ENCODE peak calls at places on chromosomes 4 and X, in seven cellular contexts. O is Calu3, J is COR-L47, P is mesothelial cell of epicardium, C is Kasumi-1, R is NCI-H774, G is OCI-M1. X is an unnamed sample.

GRCh38 chr4:101155368-101155767 is 192.0 kb downstream of the PPP3CA start:
- DNase-seq in J (no peak), O (no peak), G (no peak), R (no peak), C (no peak), P (no peak), X (peak)

GRCh38 chr4:37693450-37694190 is 7.4 kb upstream of the RELL1 start:
- DNase-seq in G (no peak), J (no peak), O (no peak), R (no peak), C (no peak), P (no peak), X (peak)

GRCh38 chr4:152259866-152260265 is 276.0 kb downstream of the FBXW7 start:
- DNase-seq in P (no peak), O (no peak), J (no peak), G (no peak), C (no peak), R (no peak), X (no peak)

GRCh38 chr4:138405439-138405838 is 163.3 kb upstream of the SLC7A11 start:
- DNase-seq in O (no peak), C (peak), P (no peak), J (no peak), R (no peak), G (peak), X (no peak)

GRCh38 chr4:170198742-170199141 is 109.0 kb upstream of the AADAT start:
- DNase-seq in O (no peak), P (no peak), R (no peak), J (peak), C (peak), G (peak), X (no peak)

GRCh38 chrX:129996120-129996519 is 13.7 kb downstream of the BCORL1 start:
- DNase-seq in R (no peak), J (no peak), G (peak), O (no peak), C (no peak), P (no peak), X (peak)

GRCh38 chr4:166435449-166435848 is 562.4 kb downstream of the TLL1 start:
- DNase-seq in P (no peak), G (no peak), C (no peak), R (no peak), O (no peak), J (no peak), X (peak)

GRCh38 chr4:141058739-141059507 is 74.3 kb downstream of the RNF150 start:
- DNase-seq in J (no peak), R (no peak), G (no peak), C (no peak), P (no peak), O (no peak), X (no peak)

GRCh38 chrX:15946783-15947550 is 92.4 kb upstream of the AP1S2 start:
- DNase-seq in O (peak), P (no peak), R (no peak), G (peak), J (no peak), C (no peak), X (peak)

GRCh38 chrX:23945206-23945605 is 37.4 kb downstream of the CXorf58 start:
- DNase-seq in R (no peak), J (no peak), O (no peak), G (no peak), C (no peak), P (no peak), X (no peak)

GRCh38 chr4:184937745-184938144 is 80.5 kb upstream of the HELT start:
- DNase-seq in O (no peak), R (no peak), G (no peak), C (no peak), J (no peak), P (no peak), X (peak)

GRCh38 chr4:69860007-69860406 is at the start of gene SULT1E1:
- DNase-seq in O (peak), C (no peak), P (no peak), J (peak), R (no peak), G (peak), X (no peak)

GRCh38 chr4:145679991-145680455 is at the start of gene C4orf51:
- DNase-seq in P (no peak), J (peak), O (peak), C (no peak), G (no peak), R (no peak), X (peak)

GRCh38 chr4:83281326-83281725 is 3.3 kb downstream of the COQ2 start:
- DNase-seq in J (no peak), O (no peak), C (peak), P (no peak), G (peak), R (no peak), X (no peak)

GRCh38 chrX:150899191-150899757 is 806 bp upstream of the CD99L2 start:
- DNase-seq in O (peak), R (peak), J (no peak), C (peak), G (peak), P (peak), X (no peak)

GRCh38 chr4:7806080-7806630 is 133.5 kb downstream of the AFAP1 start:
- DNase-seq in J (no peak), G (no peak), R (no peak), C (no peak), O (no peak), P (no peak), X (no peak)

GRCh38 chr4:65498606-65499005 is 171.7 kb downstream of the EPHA5 start:
- DNase-seq in P (no peak), O (no peak), C (no peak), G (no peak), R (no peak), J (no peak), X (no peak)

GRCh38 chr4:28600958-28601357 is 1740.3 kb downstream of the STIM2 start:
- DNase-seq in R (no peak), G (peak), C (no peak), O (no peak), J (no peak), P (no peak), X (no peak)

GRCh38 chrX:30948626-30949025 is 59.6 kb upstream of the TAB3 start:
- DNase-seq in P (no peak), G (no peak), J (no peak), R (no peak), C (no peak), O (no peak), X (no peak)

GRCh38 chr4:26724522-26724921 is 136.1 kb upstream of the STIM2 start:
- DNase-seq in C (no peak), P (no peak), J (no peak), G (no peak), O (no peak), R (no peak), X (no peak)

GRCh38 chr4:40454816-40455215 is 119.7 kb downstream of the CHRNA9 start:
- DNase-seq in P (no peak), R (no peak), C (no peak), G (no peak), J (no peak), O (no peak), X (no peak)

GRCh38 chr4:33369366-33369899 is 2649.3 kb downstream of the PCDH7 start:
- DNase-seq in P (no peak), R (no peak), J (no peak), G (no peak), C (no peak), O (no peak), X (peak)

GRCh38 chr4:56077676-56078075 is 128.9 kb downstream of the CEP135 start:
- DNase-seq in R (no peak), O (no peak), C (no peak), P (no peak), G (peak), J (no peak), X (no peak)

GRCh38 chr4:137705171-137705783 is 173.0 kb upstream of the PCDH18 start:
- DNase-seq in C (peak), O (no peak), J (no peak), R (no peak), P (no peak), G (peak), X (peak)

GRCh38 chr4:132383571-132384199 is 765.4 kb upstream of the PCDH10 start:
- DNase-seq in O (no peak), P (no peak), C (no peak), J (no peak), G (no peak), R (no peak), X (no peak)

GRCh38 chr4:20698820-20699219 is 1.4 kb upstream of the PACRGL start:
- DNase-seq in O (no peak), C (no peak), R (no peak), P (no peak), G (peak), J (no peak), X (no peak)

GRCh38 chr4:2939383-2940243 is 23.6 kb downstream of the NOP14 start:
- DNase-seq in P (no peak), R (no peak), G (no peak), O (no peak), C (no peak), J (no peak), X (no peak)